ENCODE peak calls at places on chromosomes 13 and 19, in five cellular contexts. W is lung, Z is mesenchymal stem cell, P is fibroblast of lung, E is A673. C is an unnamed sample. For H3K27me3, the result is how much of the 10 kb centered on the place peaks cover.

GRCh38 chr19:17468302-17469091 is 1.8 kb upstream of the SLC27A1 start:
- DNase-seq in W (peak), Z (no peak), P (no peak), E (no peak), C (peak)

GRCh38 chr19:51983361-51983760 is 3.3 kb downstream of the ZNF350 start:
- DNase-seq in W (no peak), Z (no peak), P (no peak), E (no peak), C (no peak)

GRCh38 chr13:67343777-67344176 is 113.6 kb upstream of the PCDH9 start:
- DNase-seq in W (no peak), Z (no peak), P (no peak), E (no peak), C (no peak)

GRCh38 chr13:24279706-24280105 is 29.7 kb upstream of the C1QTNF9 start:
- DNase-seq in W (no peak), Z (peak), P (peak), E (no peak), C (no peak)

GRCh38 chr13:94079876-94080275 is 399.6 kb downstream of the DCT start:
- DNase-seq in W (no peak), Z (peak), P (peak), E (peak), C (no peak)

GRCh38 chr19:18203408-18203862 is 407 bp downstream of the RAB3A start:
- DNase-seq in W (no peak), Z (no peak), P (no peak), E (peak), C (no peak)

GRCh38 chr13:47708386-47708785 is 292.7 kb downstream of the SUCLA2 start:
- DNase-seq in W (peak), Z (peak), P (peak), E (no peak), C (no peak)

GRCh38 chr13:64817721-64818120 is 2412.4 kb downstream of the PCDH9 start:
- DNase-seq in W (no peak), Z (peak), P (peak), E (no peak), C (no peak)

GRCh38 chr19:38551450-38551813 is 66.3 kb downstream of the MAP4K1 start:
- DNase-seq in W (no peak), Z (no peak), P (no peak), E (no peak), C (no peak)

GRCh38 chr13:98576215-98576945 is 527 bp downstream of the STK24 start:
- DNase-seq in W (peak), Z (no peak), P (no peak), E (no peak), C (no peak)

GRCh38 chr19:18417250-18418033 is 1.8 kb upstream of the SSBP4 start:
- DNase-seq in W (no peak), Z (peak), P (peak), E (peak), C (no peak)

GRCh38 chr13:47251771-47252170 is 354.9 kb upstream of the HTR2A start:
- DNase-seq in W (no peak), Z (no peak), P (no peak), E (no peak), C (no peak)

GRCh38 chr13:85406269-85406975 is 392.8 kb downstream of the SLITRK6 start:
- DNase-seq in W (no peak), Z (no peak), P (no peak), E (no peak), C (no peak)

GRCh38 chr13:109227344-109227940 is 558.9 kb downstream of the IRS2 start:
- DNase-seq in W (no peak), Z (no peak), P (no peak), E (no peak), C (no peak)

GRCh38 chr13:32164622-32165268 is 133.2 kb downstream of the FRY start:
- DNase-seq in W (peak), Z (peak), P (peak), E (peak), C (no peak)

GRCh38 chr13:79860757-79861156 is 379.8 kb downstream of the NDFIP2 start:
- DNase-seq in W (no peak), Z (no peak), P (no peak), E (no peak), C (no peak)

GRCh38 chr19:17340871-17341357 is 3.6 kb downstream of the GTPBP3 start:
- DNase-seq in W (no peak), Z (no peak), P (no peak), E (no peak), C (no peak)

GRCh38 chr13:77048592-77048991 is 21.6 kb upstream of the FBXL3 start:
- DNase-seq in W (no peak), Z (no peak), P (no peak), E (no peak), C (no peak)

GRCh38 chr13:84885868-84886267 is 913.4 kb downstream of the SLITRK6 start:
- DNase-seq in W (no peak), Z (no peak), P (no peak), E (no peak), C (no peak)

GRCh38 chr19:53461866-53462265 is 5.7 kb upstream of the ZNF813 start:
- DNase-seq in W (no peak), Z (no peak), P (no peak), E (no peak), C (no peak)

GRCh38 chr19:6528544-6529121 is 2.2 kb upstream of the TNFSF9 start:
- DNase-seq in W (no peak), Z (no peak), P (no peak), E (no peak), C (no peak)

GRCh38 chr19:48858984-48859710 is 9.3 kb downstream of the PLEKHA4 start:
- DNase-seq in W (peak), Z (no peak), P (no peak), E (no peak), C (no peak)

GRCh38 chr19:6713773-6714692 is 6.4 kb downstream of the C3 start:
- DNase-seq in W (no peak), Z (no peak), P (no peak), E (no peak), C (no peak)

GRCh38 chr19:2259331-2259730 is 3.1 kb upstream of the JSRP1 start:
- DNase-seq in W (no peak), Z (no peak), P (no peak), E (no peak), C (no peak)

GRCh38 chr13:30690282-30691188 is 44.8 kb upstream of the ALOX5AP start:
- DNase-seq in W (peak), Z (peak), P (peak), E (peak), C (no peak)

GRCh38 chr19:47625650-47626049 is 16.7 kb downstream of the BICRA start:
- DNase-seq in W (no peak), Z (no peak), P (no peak), E (no peak), C (no peak)
- H3K27ac ChIP-seq in W (no peak), Z (no peak), P (no peak), E (no peak), C (peak)

DNA sequence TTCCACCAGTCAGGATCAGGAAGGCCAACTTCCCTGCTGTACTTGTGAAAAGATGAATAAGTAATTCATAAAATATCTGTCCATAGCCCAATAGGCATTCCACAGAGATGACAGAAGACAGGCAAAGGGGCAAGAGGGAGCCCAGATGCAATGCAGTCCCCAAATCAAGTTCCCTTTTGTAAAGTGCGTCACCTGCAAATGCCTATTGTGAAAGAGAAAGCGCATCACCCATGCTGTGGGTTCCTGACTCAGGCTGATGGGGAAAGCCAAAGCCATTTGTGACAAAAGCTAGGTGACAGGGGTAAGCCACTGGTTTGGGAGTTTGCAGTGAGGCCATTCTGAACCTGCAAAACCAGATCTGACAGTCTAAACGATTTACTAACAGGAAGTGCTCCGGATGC is 157.5 kb upstream of the ZNF536 start:
- DNase-seq in W (no peak), Z (no peak), P (no peak), E (no peak), C (no peak)
- H3K27me3 ChIP-seq in W (under half), Z (under half), P (under half), E (under half), C (under half)

DNA sequence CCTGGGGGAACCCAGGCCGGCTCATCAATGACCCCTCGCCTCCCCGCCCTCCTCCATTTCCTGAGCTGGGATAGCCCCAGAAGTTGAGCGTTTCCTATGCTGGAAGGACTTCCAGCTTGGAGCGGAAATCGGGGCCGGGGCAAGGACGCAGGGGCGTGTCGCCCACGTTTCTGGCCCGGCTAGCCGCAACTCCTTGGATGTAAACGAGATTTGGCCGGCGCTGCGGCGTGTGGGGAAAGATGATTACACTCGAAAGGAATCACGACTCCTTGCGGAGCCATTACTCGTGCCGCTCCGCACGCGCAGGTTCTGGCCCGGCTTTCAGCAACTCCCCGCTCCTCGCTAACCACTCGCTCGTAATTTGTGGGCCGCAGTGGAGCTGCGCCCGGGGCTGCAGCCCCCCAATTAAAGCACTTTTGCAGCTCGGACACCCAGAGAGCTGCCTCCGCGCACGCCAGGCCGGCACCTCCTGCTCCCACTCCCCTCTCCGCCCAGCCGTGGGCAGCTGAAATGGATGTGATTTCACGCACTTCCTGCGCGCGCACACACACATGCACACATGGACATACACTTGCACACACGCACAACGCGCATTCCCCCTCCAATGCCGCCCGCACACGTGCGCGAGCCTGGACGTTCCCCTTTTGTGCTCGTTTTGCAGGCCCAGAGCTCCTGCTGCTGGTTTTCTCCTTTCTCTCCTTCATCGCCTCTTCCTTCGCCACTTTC is 15.7 kb downstream of the ZIC5 start:
- DNase-seq in W (no peak), Z (no peak), P (no peak), E (peak), C (no peak)
- H3K27ac ChIP-seq in W (no peak), Z (no peak), P (no peak), E (peak), C (no peak)

GRCh38 chr13:112028481-112028880 is 38.5 kb upstream of the SOX1 start:
- DNase-seq in W (no peak), Z (no peak), P (no peak), E (no peak), C (no peak)

GRCh38 chr13:112034846-112035245 is 32.1 kb upstream of the SOX1 start:
- DNase-seq in W (no peak), Z (no peak), P (no peak), E (no peak), C (no peak)

GRCh38 chr13:112029143-112029542 is 37.8 kb upstream of the SOX1 start:
- DNase-seq in W (no peak), Z (no peak), P (no peak), E (no peak), C (no peak)

GRCh38 chr13:112027250-112027649 is 39.7 kb upstream of the SOX1 start:
- DNase-seq in W (no peak), Z (no peak), P (no peak), E (no peak), C (no peak)

GRCh38 chr13:112032186-112032835 is 34.6 kb upstream of the SOX1 start:
- DNase-seq in W (no peak), Z (no peak), P (no peak), E (no peak), C (no peak)
- H3K27me3 ChIP-seq in W (under half), Z (under half), P (under half), E (under half), C (under half)

GRCh38 chr19:16157601-16158000 is 14.1 kb downstream of the HSH2D start:
- DNase-seq in W (no peak), Z (no peak), P (no peak), E (no peak), C (no peak)
- H3K27ac ChIP-seq in W (no peak), Z (no peak), P (no peak), E (no peak), C (no peak)